ENCODE peak calls at places on chromosomes 6 and 20, in nine cellular contexts. One of them, this sample, is unnamed.

GRCh38 chr6:30154709-30155521 is 6.1 kb downstream of the TRIM10 start:
- DNase-seq in lower lobe of right lung: no peak
- DNase-seq in activated CD4-positive, alpha-beta T cell treated with anti-CD3 and anti-CD28 coated beads for 24 hours: no peak
- DNase-seq in H54: peak; percentile 77
- DNase-seq in cardiac fibroblast: peak; percentile 72
- DNase-seq in islet precursor cell: peak; percentile 55
- DNase-seq in Kasumi-1: no peak
- DNase-seq in suprapubic skin: no peak
- DNase-seq in stimulated activated CD8-positive, alpha-beta memory T cell treated with anti-CD3 and anti-CD28 coated beads, Interleukin-2, amount 100 ng/mL, for 1 hour: no peak
- DNase-seq in this sample: peak; percentile 78

GRCh38 chr6:129641344-129641743 is 68.6 kb downstream of the ARHGAP18 start:
- DNase-seq in stimulated activated CD8-positive, alpha-beta memory T cell treated with anti-CD3 and anti-CD28 coated beads, Interleukin-2, amount 100 ng/mL, for 1 hour: no peak
- DNase-seq in cardiac fibroblast: peak; percentile 72
- DNase-seq in activated CD4-positive, alpha-beta T cell treated with anti-CD3 and anti-CD28 coated beads for 24 hours: no peak
- DNase-seq in lower lobe of right lung: no peak
- DNase-seq in suprapubic skin: no peak
- DNase-seq in Kasumi-1: no peak
- DNase-seq in H54: no peak
- DNase-seq in islet precursor cell: no peak
- DNase-seq in this sample: no peak

GRCh38 chr20:47319517-47320252 is 36.8 kb downstream of the ZMYND8 start:
- DNase-seq in cardiac fibroblast: peak; percentile 57
- DNase-seq in Kasumi-1: no peak
- DNase-seq in activated CD4-positive, alpha-beta T cell treated with anti-CD3 and anti-CD28 coated beads for 24 hours: no peak
- DNase-seq in stimulated activated CD8-positive, alpha-beta memory T cell treated with anti-CD3 and anti-CD28 coated beads, Interleukin-2, amount 100 ng/mL, for 1 hour: no peak
- DNase-seq in H54: no peak
- DNase-seq in lower lobe of right lung: peak; percentile 81
- DNase-seq in islet precursor cell: peak; percentile 99
- DNase-seq in suprapubic skin: peak; percentile 84
- DNase-seq in this sample: peak; percentile 39

GRCh38 chr6:109045423-109046012 is 49.1 kb downstream of the SESN1 start:
- DNase-seq in Kasumi-1: no peak
- DNase-seq in islet precursor cell: no peak
- DNase-seq in lower lobe of right lung: no peak
- DNase-seq in cardiac fibroblast: no peak
- DNase-seq in stimulated activated CD8-positive, alpha-beta memory T cell treated with anti-CD3 and anti-CD28 coated beads, Interleukin-2, amount 100 ng/mL, for 1 hour: no peak
- DNase-seq in activated CD4-positive, alpha-beta T cell treated with anti-CD3 and anti-CD28 coated beads for 24 hours: no peak
- DNase-seq in H54: no peak
- DNase-seq in suprapubic skin: no peak
- DNase-seq in this sample: no peak

GRCh38 chr6:75275067-75275466 is 9.5 kb downstream of the TMEM30A start:
- DNase-seq in Kasumi-1: peak; percentile 21
- DNase-seq in H54: no peak
- DNase-seq in lower lobe of right lung: no peak
- DNase-seq in islet precursor cell: no peak
- DNase-seq in cardiac fibroblast: peak; percentile 88
- DNase-seq in activated CD4-positive, alpha-beta T cell treated with anti-CD3 and anti-CD28 coated beads for 24 hours: no peak
- DNase-seq in stimulated activated CD8-positive, alpha-beta memory T cell treated with anti-CD3 and anti-CD28 coated beads, Interleukin-2, amount 100 ng/mL, for 1 hour: no peak
- DNase-seq in suprapubic skin: no peak
- DNase-seq in this sample: peak; percentile 79

GRCh38 chr20:57841297-57841866 is 131.6 kb upstream of the PMEPA1 start:
- DNase-seq in suprapubic skin: no peak
- DNase-seq in islet precursor cell: peak; percentile 49
- DNase-seq in lower lobe of right lung: no peak
- DNase-seq in activated CD4-positive, alpha-beta T cell treated with anti-CD3 and anti-CD28 coated beads for 24 hours: no peak
- DNase-seq in Kasumi-1: no peak
- DNase-seq in stimulated activated CD8-positive, alpha-beta memory T cell treated with anti-CD3 and anti-CD28 coated beads, Interleukin-2, amount 100 ng/mL, for 1 hour: no peak
- DNase-seq in cardiac fibroblast: no peak
- DNase-seq in H54: no peak
- DNase-seq in this sample: no peak

GRCh38 chr6:170471458-170471857 is 81.6 kb downstream of the PSMB1 start:
- DNase-seq in H54: no peak
- DNase-seq in suprapubic skin: no peak
- DNase-seq in stimulated activated CD8-positive, alpha-beta memory T cell treated with anti-CD3 and anti-CD28 coated beads, Interleukin-2, amount 100 ng/mL, for 1 hour: no peak
- DNase-seq in islet precursor cell: no peak
- DNase-seq in lower lobe of right lung: no peak
- DNase-seq in cardiac fibroblast: no peak
- DNase-seq in activated CD4-positive, alpha-beta T cell treated with anti-CD3 and anti-CD28 coated beads for 24 hours: no peak
- DNase-seq in Kasumi-1: no peak
- DNase-seq in this sample: no peak

GRCh38 chr6:109961666-109962065 is 16.4 kb upstream of the GPR6 start:
- DNase-seq in cardiac fibroblast: peak; percentile 42
- DNase-seq in stimulated activated CD8-positive, alpha-beta memory T cell treated with anti-CD3 and anti-CD28 coated beads, Interleukin-2, amount 100 ng/mL, for 1 hour: no peak
- DNase-seq in Kasumi-1: peak; percentile 80
- DNase-seq in activated CD4-positive, alpha-beta T cell treated with anti-CD3 and anti-CD28 coated beads for 24 hours: no peak
- DNase-seq in lower lobe of right lung: no peak
- DNase-seq in suprapubic skin: no peak
- DNase-seq in islet precursor cell: no peak
- DNase-seq in H54: peak; percentile 19
- DNase-seq in this sample: no peak

GRCh38 chr6:99868074-99868702 is 125.8 kb downstream of the MCHR2 start:
- DNase-seq in suprapubic skin: peak; percentile 83
- DNase-seq in H54: peak; percentile 6
- DNase-seq in activated CD4-positive, alpha-beta T cell treated with anti-CD3 and anti-CD28 coated beads for 24 hours: peak; percentile 61
- DNase-seq in islet precursor cell: peak; percentile 79
- DNase-seq in lower lobe of right lung: peak; percentile 76
- DNase-seq in cardiac fibroblast: peak; percentile 78
- DNase-seq in Kasumi-1: peak; percentile 72
- DNase-seq in stimulated activated CD8-positive, alpha-beta memory T cell treated with anti-CD3 and anti-CD28 coated beads, Interleukin-2, amount 100 ng/mL, for 1 hour: peak; percentile 25
- DNase-seq in this sample: peak; percentile 71

GRCh38 chr6:167441653-167442644 is 117.1 kb downstream of the TTLL2 start:
- DNase-seq in cardiac fibroblast: no peak
- DNase-seq in islet precursor cell: peak; percentile 88
- DNase-seq in H54: no peak
- DNase-seq in lower lobe of right lung: no peak
- DNase-seq in activated CD4-positive, alpha-beta T cell treated with anti-CD3 and anti-CD28 coated beads for 24 hours: no peak
- DNase-seq in Kasumi-1: no peak
- DNase-seq in suprapubic skin: no peak
- DNase-seq in stimulated activated CD8-positive, alpha-beta memory T cell treated with anti-CD3 and anti-CD28 coated beads, Interleukin-2, amount 100 ng/mL, for 1 hour: no peak
- DNase-seq in this sample: no peak

GRCh38 chr6:3751730-3752537 is 421 bp upstream of the PXDC1 start:
- DNase-seq in activated CD4-positive, alpha-beta T cell treated with anti-CD3 and anti-CD28 coated beads for 24 hours: peak; percentile 44
- DNase-seq in islet precursor cell: peak; percentile 96
- DNase-seq in Kasumi-1: peak; percentile 51
- DNase-seq in cardiac fibroblast: peak; percentile 91
- DNase-seq in stimulated activated CD8-positive, alpha-beta memory T cell treated with anti-CD3 and anti-CD28 coated beads, Interleukin-2, amount 100 ng/mL, for 1 hour: peak; percentile 20
- DNase-seq in H54: peak; percentile 91
- DNase-seq in suprapubic skin: peak; percentile 96
- DNase-seq in lower lobe of right lung: peak; percentile 92
- DNase-seq in this sample: peak; percentile 96

GRCh38 chr6:63458480-63459115 is 113.7 kb upstream of the LOC128125822 start:
- DNase-seq in cardiac fibroblast: no peak
- DNase-seq in lower lobe of right lung: no peak
- DNase-seq in activated CD4-positive, alpha-beta T cell treated with anti-CD3 and anti-CD28 coated beads for 24 hours: no peak
- DNase-seq in H54: no peak
- DNase-seq in Kasumi-1: no peak
- DNase-seq in stimulated activated CD8-positive, alpha-beta memory T cell treated with anti-CD3 and anti-CD28 coated beads, Interleukin-2, amount 100 ng/mL, for 1 hour: no peak
- DNase-seq in islet precursor cell: no peak
- DNase-seq in suprapubic skin: no peak
- DNase-seq in this sample: no peak

GRCh38 chr20:43385914-43386313 is 71.8 kb upstream of the SRSF6 start:
- DNase-seq in stimulated activated CD8-positive, alpha-beta memory T cell treated with anti-CD3 and anti-CD28 coated beads, Interleukin-2, amount 100 ng/mL, for 1 hour: no peak
- DNase-seq in activated CD4-positive, alpha-beta T cell treated with anti-CD3 and anti-CD28 coated beads for 24 hours: no peak
- DNase-seq in Kasumi-1: no peak
- DNase-seq in cardiac fibroblast: no peak
- DNase-seq in lower lobe of right lung: no peak
- DNase-seq in H54: no peak
- DNase-seq in islet precursor cell: no peak
- DNase-seq in suprapubic skin: no peak
- DNase-seq in this sample: no peak

GRCh38 chr6:150167479-150167873 is 24.6 kb downstream of the PPP1R14C start:
- DNase-seq in lower lobe of right lung: no peak
- DNase-seq in suprapubic skin: no peak
- DNase-seq in cardiac fibroblast: no peak
- DNase-seq in stimulated activated CD8-positive, alpha-beta memory T cell treated with anti-CD3 and anti-CD28 coated beads, Interleukin-2, amount 100 ng/mL, for 1 hour: no peak
- DNase-seq in Kasumi-1: no peak
- DNase-seq in activated CD4-positive, alpha-beta T cell treated with anti-CD3 and anti-CD28 coated beads for 24 hours: no peak
- DNase-seq in H54: no peak
- DNase-seq in islet precursor cell: peak; percentile 40
- DNase-seq in this sample: no peak

GRCh38 chr6:156776470-156776840 is 723 bp upstream of the ARID1B start:
- DNase-seq in lower lobe of right lung: no peak
- DNase-seq in Kasumi-1: peak; percentile 75
- DNase-seq in H54: peak; percentile 16
- DNase-seq in stimulated activated CD8-positive, alpha-beta memory T cell treated with anti-CD3 and anti-CD28 coated beads, Interleukin-2, amount 100 ng/mL, for 1 hour: no peak
- DNase-seq in suprapubic skin: no peak
- DNase-seq in activated CD4-positive, alpha-beta T cell treated with anti-CD3 and anti-CD28 coated beads for 24 hours: no peak
- DNase-seq in cardiac fibroblast: peak; percentile 57
- DNase-seq in islet precursor cell: no peak
- DNase-seq in this sample: no peak

GRCh38 chr20:50387996-50388332 is 122.2 kb upstream of the PTPN1 start:
- DNase-seq in cardiac fibroblast: no peak
- DNase-seq in suprapubic skin: no peak
- DNase-seq in islet precursor cell: no peak
- DNase-seq in activated CD4-positive, alpha-beta T cell treated with anti-CD3 and anti-CD28 coated beads for 24 hours: no peak
- DNase-seq in lower lobe of right lung: no peak
- DNase-seq in Kasumi-1: no peak
- DNase-seq in stimulated activated CD8-positive, alpha-beta memory T cell treated with anti-CD3 and anti-CD28 coated beads, Interleukin-2, amount 100 ng/mL, for 1 hour: no peak
- DNase-seq in H54: peak; percentile 40
- DNase-seq in this sample: no peak

GRCh38 chr20:51608060-51608459 is 65.5 kb upstream of the NFATC2 start:
- DNase-seq in lower lobe of right lung: no peak
- DNase-seq in cardiac fibroblast: no peak
- DNase-seq in stimulated activated CD8-positive, alpha-beta memory T cell treated with anti-CD3 and anti-CD28 coated beads, Interleukin-2, amount 100 ng/mL, for 1 hour: no peak
- DNase-seq in islet precursor cell: no peak
- DNase-seq in suprapubic skin: no peak
- DNase-seq in activated CD4-positive, alpha-beta T cell treated with anti-CD3 and anti-CD28 coated beads for 24 hours: no peak
- DNase-seq in H54: no peak
- DNase-seq in Kasumi-1: no peak
- DNase-seq in this sample: no peak

GRCh38 chr20:46078954-46079353 is 10.8 kb downstream of the NCOA5 start:
- DNase-seq in cardiac fibroblast: no peak
- DNase-seq in H54: no peak
- DNase-seq in suprapubic skin: no peak
- DNase-seq in islet precursor cell: no peak
- DNase-seq in stimulated activated CD8-positive, alpha-beta memory T cell treated with anti-CD3 and anti-CD28 coated beads, Interleukin-2, amount 100 ng/mL, for 1 hour: no peak
- DNase-seq in activated CD4-positive, alpha-beta T cell treated with anti-CD3 and anti-CD28 coated beads for 24 hours: no peak
- DNase-seq in lower lobe of right lung: no peak
- DNase-seq in Kasumi-1: no peak
- DNase-seq in this sample: no peak

GRCh38 chr6:101539510-101540245 is 146.2 kb downstream of the GRIK2 start:
- DNase-seq in islet precursor cell: no peak
- DNase-seq in suprapubic skin: no peak
- DNase-seq in lower lobe of right lung: no peak
- DNase-seq in activated CD4-positive, alpha-beta T cell treated with anti-CD3 and anti-CD28 coated beads for 24 hours: no peak
- DNase-seq in Kasumi-1: no peak
- DNase-seq in stimulated activated CD8-positive, alpha-beta memory T cell treated with anti-CD3 and anti-CD28 coated beads, Interleukin-2, amount 100 ng/mL, for 1 hour: no peak
- DNase-seq in H54: no peak
- DNase-seq in cardiac fibroblast: peak; percentile 83
- DNase-seq in this sample: no peak

GRCh38 chr20:8018928-8019177 is 708 bp downstream of the TMX4 start:
- DNase-seq in lower lobe of right lung: no peak
- DNase-seq in Kasumi-1: peak; percentile 50
- DNase-seq in stimulated activated CD8-positive, alpha-beta memory T cell treated with anti-CD3 and anti-CD28 coated beads, Interleukin-2, amount 100 ng/mL, for 1 hour: no peak
- DNase-seq in suprapubic skin: no peak
- DNase-seq in H54: peak; percentile 6
- DNase-seq in cardiac fibroblast: peak; percentile 57
- DNase-seq in islet precursor cell: no peak
- DNase-seq in activated CD4-positive, alpha-beta T cell treated with anti-CD3 and anti-CD28 coated beads for 24 hours: peak; percentile 35
- DNase-seq in this sample: no peak

This sample was measured in SJSA1.